ENCODE peak calls at places on chromosomes 13 and 19, in four cellular contexts. Y, A, Q and R are unnamed samples.
A peak's percentile ranks its signal among the peaks of the same experiment; 100 is the strongest.

GRCh38 chr19:56141416-56141992 is 417 bp downstream of the ZNF444 start:
- DNase-seq in Y (no peak), A (no peak), Q (no peak), R (no peak)

GRCh38 chr13:92175330-92175729 is 776.9 kb downstream of the GPC5 start:
- DNase-seq in Y (peak; percentile 51), A (peak; percentile 80), Q (peak; percentile 80), R (peak; percentile 10)

GRCh38 chr19:4654437-4655361 is 15.4 kb downstream of the TNFAIP8L1 start:
- DNase-seq in Y (no peak), A (no peak), Q (no peak), R (no peak)

GRCh38 chr13:65540064-65540635 is 1690.0 kb downstream of the PCDH9 start:
- DNase-seq in Y (no peak), A (peak; percentile 23), Q (no peak), R (no peak)

GRCh38 chr13:21945195-21945594 is 274.3 kb downstream of the FGF9 start:
- DNase-seq in Y (no peak), A (no peak), Q (no peak), R (no peak)

GRCh38 chr19:8081569-8082550 is 29.3 kb downstream of the CCL25 start:
- DNase-seq in Y (peak; percentile 47), A (no peak), Q (no peak), R (no peak)

GRCh38 chr19:27736225-27736624 is 1476.7 kb downstream of the UQCRFS1 start:
- DNase-seq in Y (peak; percentile 16), A (no peak), Q (no peak), R (no peak)

GRCh38 chr13:48222358-48223015 is 10.5 kb upstream of the ITM2B start:
- DNase-seq in Y (no peak), A (no peak), Q (peak; percentile 6), R (no peak)

GRCh38 chr13:75480691-75481175 is 1.2 kb downstream of the TBC1D4 start:
- DNase-seq in Y (peak; percentile 80), A (peak; percentile 62), Q (peak; percentile 57), R (peak; percentile 50)

GRCh38 chr19:1206063-1206732 is 620 bp downstream of the STK11 start:
- DNase-seq in Y (peak; percentile 51), A (no peak), Q (no peak), R (no peak)

GRCh38 chr19:51398096-51398704 is 7.8 kb upstream of the C19orf84 start:
- DNase-seq in Y (no peak), A (peak; percentile 6), Q (peak; percentile 82), R (no peak)

GRCh38 chr13:84405286-84405685 is 523.0 kb upstream of the SLITRK1 start:
- DNase-seq in Y (no peak), A (peak; percentile 70), Q (no peak), R (no peak)

GRCh38 chr13:39616087-39616694 is 13.2 kb upstream of the LHFPL6 start:
- DNase-seq in Y (peak; percentile 79), A (peak; percentile 47), Q (peak; percentile 47), R (peak; percentile 73)

GRCh38 chr19:50779504-50780457 is 9.5 kb downstream of the GPR32 start:
- DNase-seq in Y (no peak), A (no peak), Q (no peak), R (no peak)

GRCh38 chr19:13974073-13974472 is 21.8 kb downstream of the DCAF15 start:
- DNase-seq in Y (peak; percentile 94), A (no peak), Q (no peak), R (no peak)

GRCh38 chr19:38337360-38337653 is 1.7 kb downstream of the CATSPERG start:
- DNase-seq in Y (no peak), A (no peak), Q (no peak), R (no peak)

GRCh38 chr19:1794424-1795185 is 17.5 kb downstream of the ATP8B3 start:
- DNase-seq in Y (peak; percentile 81), A (no peak), Q (no peak), R (no peak)